ENCODE peak calls at places on chromosomes 3 and 15, in seven cellular contexts. L, I, V, U, H, C and N are unnamed samples. For H3K4me1, the result is how much of the 10 kb centered on the place peaks cover.

GRCh38 chr3:192884831-192885356 is 32.8 kb downstream of the MB21D2 start:
- DNase-seq in H (no peak), U (peak), I (no peak), V (no peak), L (no peak), C (no peak), N (no peak)

GRCh38 chr3:98886525-98886924 is 15.0 kb downstream of the DCBLD2 start:
- DNase-seq in C (no peak), U (peak), L (no peak), H (no peak), V (no peak), I (no peak), N (no peak)

GRCh38 chr3:72891053-72891855 is 3.4 kb downstream of the GXYLT2 start:
- DNase-seq in C (no peak), V (no peak), H (peak), L (no peak), U (peak), I (peak), N (peak)

GRCh38 chr15:42332331-42332730 is 27.0 kb upstream of the CAPN3 start:
- DNase-seq in H (no peak), L (no peak), I (no peak), V (no peak), U (peak), C (no peak), N (no peak)

GRCh38 chr3:139430467-139430866 is 41.0 kb upstream of the COPB2 start:
- DNase-seq in U (no peak), H (no peak), V (no peak), L (no peak), C (no peak), I (no peak), N (no peak)

GRCh38 chr3:132593950-132594328 is 3.1 kb upstream of the ACKR4 start:
- DNase-seq in H (no peak), V (no peak), L (no peak), I (no peak), C (no peak), U (peak), N (peak)

GRCh38 chr3:59685432-59685831 is 635.6 kb upstream of the CFAP20DC start:
- DNase-seq in C (no peak), H (no peak), V (no peak), I (no peak), U (no peak), L (no peak), N (no peak)

GRCh38 chr3:111715911-111716523 is 120.9 kb upstream of the ZBED2 start:
- DNase-seq in V (no peak), C (peak), H (no peak), U (peak), I (peak), L (no peak), N (peak)

DNA sequence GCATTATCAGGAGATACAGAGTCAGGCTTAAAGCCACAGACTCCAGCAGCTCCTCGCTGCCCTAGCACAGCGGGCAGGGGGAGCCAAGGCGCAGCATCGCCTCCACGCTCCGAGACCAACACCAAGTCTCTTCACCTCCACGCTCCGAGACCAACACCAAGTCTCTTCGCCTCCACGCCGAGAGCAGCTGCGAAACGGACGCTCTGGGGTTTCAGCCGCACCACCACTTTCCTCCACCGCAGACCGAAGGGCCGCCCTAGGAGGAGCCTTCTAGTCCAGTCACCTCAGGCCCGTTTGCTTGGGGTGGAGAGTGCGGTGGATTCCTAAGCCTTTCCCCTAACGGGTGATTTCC is 678 bp downstream of the DMXL2 start:
- DNase-seq in I (no peak), L (peak), C (peak), U (peak), H (peak), V (peak), N (peak)
- TF ChIP-seq CTCF in I (no peak), L (no peak), C (peak), U (peak), H (no peak), V (peak), N (peak)

DNA sequence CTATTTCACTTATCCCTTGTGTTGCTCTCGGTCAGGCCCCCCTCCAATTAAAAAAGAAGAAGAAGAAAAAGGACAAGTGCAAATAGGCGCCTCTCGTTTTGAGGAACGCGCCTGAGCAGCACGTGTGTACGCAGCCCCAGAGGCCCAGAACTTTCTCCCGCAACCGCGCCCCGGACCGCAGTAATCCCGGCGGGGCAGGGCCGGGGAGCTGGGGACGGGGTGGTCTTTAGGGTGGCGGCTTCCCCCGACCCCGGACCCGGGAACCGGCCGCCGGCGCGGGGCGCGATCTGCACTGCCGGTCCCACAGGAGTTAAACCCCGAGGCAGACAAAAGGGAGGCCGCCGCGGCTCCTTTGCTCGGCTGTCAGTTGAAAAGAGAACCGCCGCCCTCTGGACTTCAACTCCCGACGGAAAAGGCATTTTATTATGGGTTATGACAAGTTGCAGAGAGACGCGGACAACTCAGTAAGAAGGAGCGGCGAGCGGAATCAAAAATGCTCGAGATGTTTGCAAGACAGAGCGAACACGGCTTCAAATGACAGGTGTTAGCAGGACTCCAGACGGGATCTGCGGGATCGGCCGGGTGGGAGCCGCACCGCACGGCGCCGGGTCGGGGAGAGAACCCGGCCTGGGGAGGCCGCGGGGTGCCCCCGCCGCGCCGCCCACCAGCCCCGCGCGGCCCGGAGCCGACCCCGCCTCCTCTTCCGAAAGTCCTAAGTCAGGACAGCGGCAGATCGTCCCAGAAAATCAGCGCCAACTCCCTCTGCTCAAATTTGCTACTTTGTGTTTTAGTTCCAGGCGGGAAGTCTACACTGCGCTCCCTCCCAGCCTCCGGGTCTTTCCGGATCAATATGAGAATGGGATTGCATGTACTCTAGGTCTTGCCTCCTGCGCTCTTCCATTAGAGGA is 79.0 kb downstream of the NR2F2 start:
- DNase-seq in L (no peak), I (no peak), H (no peak), U (peak), V (peak), C (no peak), N (no peak)
- H3K4me1 ChIP-seq in L (under half), I (under half), H (under half), U (under half), V (under half), C (under half), N (under half)

DNA sequence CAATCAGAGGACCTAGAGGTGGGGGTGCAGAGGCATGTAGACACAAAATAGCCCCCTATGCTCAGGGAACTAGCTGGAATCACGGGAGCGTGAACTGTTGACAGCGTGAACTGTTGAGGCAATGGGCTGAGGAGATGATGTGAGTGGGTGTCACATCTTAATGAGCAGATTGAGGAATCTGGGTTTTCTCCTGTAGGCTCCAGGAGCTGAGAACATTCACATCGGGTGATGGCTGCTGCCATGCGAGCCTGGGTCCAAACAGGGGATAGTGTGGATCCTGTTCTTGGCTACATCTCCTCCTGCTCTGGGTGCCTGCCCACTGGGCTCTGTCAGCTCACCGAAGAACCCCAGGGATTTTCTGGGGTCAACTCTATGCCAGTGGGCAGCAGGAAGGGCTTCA is 2.1 kb downstream of the LARP6 start:
- DNase-seq in U (no peak), V (no peak), C (no peak), L (no peak), I (no peak), H (no peak), N (no peak)
- TF ChIP-seq CTCF in U (no peak), V (no peak), C (no peak), L (no peak), I (no peak), H (no peak), N (no peak)

GRCh38 chr15:40080847-40081246 is 27.8 kb downstream of the BMF start:
- DNase-seq in U (no peak), C (no peak), L (no peak), H (no peak), V (no peak), I (no peak), N (peak)
- H3K4me1 ChIP-seq in U (under half), C (under half), L (under half), H (under half), V (under half), I (under half), N (under half)

GRCh38 chr3:19171794-19172193 is 23.5 kb downstream of the KCNH8 start:
- DNase-seq in U (no peak), C (no peak), L (no peak), V (no peak), I (no peak), H (no peak), N (no peak)

DNA sequence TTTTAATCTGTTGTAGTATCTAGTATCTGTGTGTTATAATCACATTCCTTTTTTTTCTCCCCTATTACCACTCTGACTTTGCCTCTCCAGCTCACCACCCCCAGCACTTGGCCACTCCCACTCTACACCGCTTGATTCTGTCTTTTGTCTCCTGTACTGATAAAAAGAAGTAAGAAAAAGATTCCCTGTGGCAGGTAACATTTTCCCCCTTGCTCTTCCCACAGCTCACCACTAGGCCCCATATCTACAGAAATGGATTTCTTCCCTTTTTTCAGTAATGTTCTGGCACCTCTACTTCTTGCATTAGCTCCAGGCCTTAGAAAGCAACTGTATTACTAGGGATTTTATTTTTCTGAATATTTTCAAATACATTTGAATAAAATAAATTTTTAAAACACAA is 25.6 kb downstream of the KCNH8 start:
- DNase-seq in C (no peak), H (no peak), V (no peak), I (no peak), L (no peak), U (no peak), N (no peak)
- TF ChIP-seq CTCF in C (no peak), H (no peak), V (no peak), I (no peak), L (no peak), U (no peak), N (no peak)